ENCODE peak calls at places on chromosomes 16 and 17, in ten cellular contexts. V is ELR; L is Calu3; U is EL; O is NCI-H446; M is caudate nucleus; N is naive thymus-derived CD4-positive, alpha-beta T cell; A is ELF-1; I is activated CD4-positive, alpha-beta T cell treated with anti-CD3 and anti-CD28 coated beads for 48 hours; Q is left lobe of liver. S is an unnamed sample.

GRCh38 chr17:48261297-48261880 is 153.8 kb downstream of the SNX11 start:
- DNase-seq in L (peak), N (no peak), V (peak), A (peak), Q (no peak), O (peak), U (peak), M (no peak), I (peak), S (no peak)

GRCh38 chr17:10737168-10737622 is 7.4 kb upstream of the TMEM220 start:
- DNase-seq in I (peak), N (no peak), U (peak), O (peak), A (peak), Q (peak), M (peak), V (peak), L (peak), S (peak)

GRCh38 chr17:74282587-74283370 is 8.7 kb downstream of the DNAI2 start:
- DNase-seq in I (peak), M (no peak), L (no peak), O (no peak), N (peak), Q (no peak), V (no peak), A (no peak), U (no peak), S (no peak)

GRCh38 chr16:70735141-70735979 is 49.5 kb upstream of the MTSS2 start:
- DNase-seq in A (no peak), L (no peak), Q (no peak), N (no peak), V (peak), U (peak), M (no peak), O (no peak), I (no peak), S (no peak)

GRCh38 chr16:72301416-72302048 is 129.6 kb upstream of the PMFBP1 start:
- DNase-seq in I (no peak), U (no peak), Q (no peak), M (no peak), A (no peak), O (no peak), L (no peak), N (no peak), V (no peak), S (no peak)

GRCh38 chr17:45914036-45914717 is 19.8 kb downstream of the MAPT start:
- DNase-seq in U (no peak), O (no peak), M (no peak), L (no peak), Q (no peak), A (no peak), I (no peak), V (no peak), N (no peak), S (no peak)

GRCh38 chr17:82490512-82491195 is 28.9 kb upstream of the FOXK2 start:
- DNase-seq in A (no peak), V (no peak), I (no peak), Q (no peak), N (no peak), M (no peak), U (no peak), L (no peak), O (no peak), S (no peak)

GRCh38 chr17:73255671-73256181 is 6.0 kb downstream of the CPSF4L start:
- DNase-seq in M (peak), N (no peak), A (peak), Q (peak), I (peak), O (peak), U (peak), L (peak), V (peak), S (peak)

GRCh38 chr17:2386400-2387085 is 14.3 kb downstream of the MNT start:
- DNase-seq in N (peak), Q (no peak), L (peak), U (no peak), O (no peak), I (no peak), A (no peak), M (no peak), V (no peak), S (no peak)

GRCh38 chr16:73095885-73096341 is 48.0 kb upstream of the ZFHX3 start:
- DNase-seq in U (no peak), M (no peak), L (peak), I (no peak), Q (no peak), N (no peak), V (no peak), A (peak), O (peak), S (no peak)

GRCh38 chr17:38507436-38507835 is 79.2 kb downstream of the ARHGAP23 start:
- DNase-seq in A (no peak), V (no peak), U (no peak), Q (no peak), M (no peak), I (no peak), L (no peak), O (no peak), N (no peak), S (no peak)

GRCh38 chr17:40980117-40980516 is 4.0 kb downstream of the KRT40 start:
- DNase-seq in L (no peak), I (no peak), Q (no peak), N (no peak), A (no peak), V (no peak), U (no peak), O (no peak), M (no peak), S (no peak)

GRCh38 chr17:72514888-72515287 is 394.1 kb downstream of the SOX9 start:
- DNase-seq in O (peak), V (peak), I (no peak), N (no peak), A (no peak), Q (no peak), M (no peak), U (peak), L (no peak), S (no peak)

GRCh38 chr16:22352726-22353125 is 21.7 kb downstream of the CDR2 start:
- DNase-seq in V (no peak), M (no peak), L (no peak), U (peak), Q (no peak), A (peak), O (no peak), N (no peak), I (no peak), S (no peak)

GRCh38 chr17:2691965-2692780 is 19.4 kb downstream of the CLUH start:
- DNase-seq in Q (peak), M (no peak), I (no peak), O (no peak), V (no peak), N (no peak), A (no peak), U (no peak), L (no peak), S (no peak)

GRCh38 chr17:59890720-59891119 is 2.0 kb downstream of the TUBD1 start:
- DNase-seq in Q (no peak), N (no peak), U (peak), I (peak), A (no peak), V (peak), L (no peak), M (no peak), O (no peak), S (no peak)

GRCh38 chr17:8502100-8502499 is 66.4 kb downstream of the NDEL1 start:
- DNase-seq in Q (no peak), N (no peak), M (no peak), L (no peak), O (no peak), V (no peak), U (no peak), I (no peak), A (no peak), S (no peak)

GRCh38 chr17:35023538-35023937 is 40.0 kb downstream of the RFFL start:
- DNase-seq in V (no peak), U (no peak), Q (no peak), M (no peak), O (no peak), L (no peak), I (no peak), N (no peak), A (no peak), S (no peak)

GRCh38 chr17:43015579-43015978 is 6.6 kb downstream of the VAT1 start:
- DNase-seq in U (no peak), Q (no peak), N (no peak), I (no peak), L (no peak), V (no peak), A (no peak), M (no peak), O (no peak), S (no peak)

GRCh38 chr16:17367932-17368331 is 102.8 kb downstream of the XYLT1 start:
- DNase-seq in U (peak), A (peak), O (no peak), V (peak), M (no peak), Q (no peak), L (no peak), N (no peak), I (no peak), S (no peak)

GRCh38 chr17:56230660-56231059 is 77.4 kb downstream of the ANKFN1 start:
- DNase-seq in U (peak), A (no peak), L (no peak), N (no peak), Q (no peak), M (no peak), I (no peak), V (no peak), O (no peak), S (no peak)

GRCh38 chr16:228151-228855 is 946 bp downstream of the LUC7L start:
- DNase-seq in O (peak), M (no peak), Q (no peak), I (no peak), A (no peak), V (peak), U (peak), N (peak), L (no peak), S (no peak)

GRCh38 chr16:83137326-83137770 is 510.6 kb downstream of the CDH13 start:
- DNase-seq in U (peak), M (no peak), L (peak), Q (no peak), A (peak), N (no peak), I (peak), O (no peak), V (peak), S (no peak)

GRCh38 chr17:66975614-66976378 is 11.3 kb downstream of the CACNG4 start:
- DNase-seq in N (no peak), Q (no peak), U (no peak), L (peak), M (no peak), I (peak), A (peak), O (peak), V (peak), S (no peak)

GRCh38 chr17:35086164-35086563 is 22.7 kb upstream of the RFFL start:
- DNase-seq in O (no peak), Q (no peak), V (no peak), A (no peak), L (no peak), U (no peak), N (no peak), I (no peak), M (no peak), S (no peak)

GRCh38 chr17:79276824-79277223 is 202.2 kb downstream of the ENGASE start:
- DNase-seq in N (no peak), A (no peak), O (peak), L (no peak), U (no peak), I (no peak), Q (no peak), V (peak), M (no peak), S (no peak)

GRCh38 chr16:30748634-30749445 is 615 bp downstream of the PHKG2 start:
- DNase-seq in V (peak), A (peak), U (peak), L (peak), O (no peak), Q (peak), I (peak), M (no peak), N (no peak), S (no peak)

S was measured in GDM1.